ENCODE peak calls at places on chromosomes 6 and 20, in five cellular contexts. C is HCT116, X is GM12878, R is GM23248, V is PC-3. S is an unnamed sample. For H3K4me1, the result is how much of the 10 kb centered on the place peaks cover.

GRCh38 chr20:46031701-46032254 is 2.8 kb downstream of the SLC12A5 start:
- DNase-seq in C (no peak), X (no peak), V (peak), R (peak), S (no peak)

GRCh38 chr20:51758978-51759544 is 9.1 kb downstream of the ATP9A start:
- DNase-seq in V (no peak), X (no peak), R (peak), C (no peak), S (no peak)

GRCh38 chr6:14126250-14126649 is 8.7 kb downstream of the CD83 start:
- DNase-seq in V (no peak), X (no peak), C (no peak), R (peak), S (no peak)

GRCh38 chr6:62746161-62746560 is 460.1 kb upstream of the KHDRBS2 start:
- DNase-seq in V (no peak), C (no peak), R (no peak), X (no peak), S (no peak)

GRCh38 chr20:45436732-45437485 is 21.0 kb downstream of the PIGT start:
- DNase-seq in R (peak), V (peak), C (peak), X (no peak), S (peak)

GRCh38 chr20:12207875-12208274 is 290.2 kb downstream of the BTBD3 start:
- DNase-seq in R (peak), X (no peak), V (peak), C (peak), S (peak)

GRCh38 chr6:157774153-157775135 is 48.6 kb upstream of the SNX9 start:
- DNase-seq in C (no peak), R (no peak), X (no peak), V (peak), S (no peak)

GRCh38 chr6:159075506-159076100 is 30.8 kb upstream of the TAGAP start:
- DNase-seq in R (no peak), C (no peak), X (no peak), V (no peak), S (peak)

GRCh38 chr20:46554850-46555249 is 4.4 kb upstream of the OCSTAMP start:
- DNase-seq in C (no peak), X (no peak), R (no peak), V (no peak), S (no peak)

GRCh38 chr20:36967636-36968035 is 16.1 kb upstream of the SAMHD1 start:
- DNase-seq in C (no peak), X (no peak), R (no peak), V (no peak), S (peak)

GRCh38 chr20:3654326-3655031 is 8.7 kb downstream of the GFRA4 start:
- DNase-seq in X (no peak), V (no peak), C (no peak), R (no peak), S (no peak)

GRCh38 chr6:26268659-26269402 is 96.2 kb upstream of the BTN3A2 start:
- DNase-seq in C (no peak), X (no peak), V (peak), R (peak), S (peak)

GRCh38 chr6:16688984-16689636 is 72.2 kb downstream of the ATXN1 start:
- DNase-seq in C (no peak), V (peak), X (no peak), R (peak), S (no peak)

GRCh38 chr6:65760285-65760684 is 53.3 kb upstream of the EYS start:
- DNase-seq in R (peak), V (peak), C (no peak), X (no peak), S (no peak)

GRCh38 chr6:37710616-37711015 is 12.9 kb upstream of the MDGA1 start:
- DNase-seq in R (no peak), C (no peak), X (no peak), V (no peak), S (no peak)

GRCh38 chr20:63061701-63062100 is 54.9 kb upstream of the BHLHE23 start:
- DNase-seq in R (no peak), V (no peak), C (no peak), X (no peak), S (no peak)

GRCh38 chr6:42911171-42912021 is 4.5 kb upstream of the PTCRA start:
- DNase-seq in X (no peak), R (peak), V (no peak), C (no peak), S (no peak)

GRCh38 chr20:2984956-2985661 is 58.3 kb upstream of the GNRH2 start:
- DNase-seq in X (no peak), C (no peak), V (peak), R (peak), S (no peak)

GRCh38 chr20:62944746-62945145 is 6.8 kb downstream of the GID8 start:
- DNase-seq in X (no peak), C (no peak), R (no peak), V (no peak), S (no peak)

GRCh38 chr6:6803180-6803978 is 214.9 kb downstream of the LY86 start:
- DNase-seq in V (peak), X (no peak), R (no peak), C (peak), S (no peak)

GRCh38 chr6:36759177-36759757 is 61.6 kb downstream of the RAB44 start:
- DNase-seq in X (no peak), C (peak), V (peak), R (peak), S (peak)

GRCh38 chr6:139016337-139017213 is 12.0 kb upstream of the ABRACL start:
- DNase-seq in V (no peak), X (no peak), R (no peak), C (no peak), S (no peak)

GRCh38 chr6:34516391-34517324 is 39.5 kb downstream of the SPDEF start:
- DNase-seq in X (no peak), V (no peak), C (no peak), R (no peak), S (no peak)

GRCh38 chr20:49349678-49350077 is 71.8 kb upstream of the ZNFX1 start:
- DNase-seq in R (peak), V (no peak), C (no peak), X (no peak), S (no peak)

GRCh38 chr6:50862172-50862571 is 43.5 kb downstream of the TFAP2B start:
- DNase-seq in R (no peak), V (no peak), X (no peak), C (no peak), S (no peak)

GRCh38 chr20:40493071-40493470 is 196.0 kb downstream of the MAFB start:
- DNase-seq in V (no peak), R (peak), C (no peak), X (no peak), S (no peak)

GRCh38 chr6:170253226-170253909 is 37.5 kb downstream of the DLL1 start:
- DNase-seq in X (no peak), R (no peak), V (no peak), C (no peak), S (no peak)

GRCh38 chr20:46584508-46584907 is 34.1 kb upstream of the OCSTAMP start:
- DNase-seq in C (no peak), X (no peak), V (no peak), R (no peak), S (no peak)

GRCh38 chr20:77231-77630 is 10.2 kb upstream of the DEFB125 start:
- DNase-seq in C (no peak), R (no peak), X (no peak), V (no peak), S (no peak)

GRCh38 chr6:152313542-152314482 is 323.4 kb downstream of the SYNE1 start:
- DNase-seq in X (no peak), C (no peak), R (peak), V (no peak), S (no peak)

GRCh38 chr20:432208-432607 is 24.1 kb downstream of the RBCK1 start:
- DNase-seq in R (no peak), C (no peak), V (no peak), X (no peak), S (no peak)

GRCh38 chr20:63196756-63197470 is 19.0 kb downstream of the YTHDF1 start:
- DNase-seq in R (no peak), X (no peak), C (no peak), V (no peak), S (no peak)

GRCh38 chr20:1943267-1944002 is 48.2 kb downstream of the SIRPA start:
- DNase-seq in R (peak), X (no peak), V (peak), C (no peak), S (no peak)

GRCh38 chr20:32510601-32511357 is 74.4 kb downstream of the NOL4L start:
- DNase-seq in C (no peak), R (no peak), V (no peak), X (no peak), S (peak)

GRCh38 chr20:14142171-14142570 is 146.9 kb downstream of the MACROD2 start:
- DNase-seq in C (peak), V (peak), R (peak), X (peak), S (peak)

GRCh38 chr6:15763827-15764226 is 101.0 kb upstream of the DTNBP1 start:
- DNase-seq in X (no peak), C (peak), R (peak), V (peak), S (no peak)

GRCh38 chr6:148624025-148624424 is 122.8 kb upstream of the UST start:
- DNase-seq in X (no peak), C (no peak), V (no peak), R (peak), S (no peak)

GRCh38 chr6:67501738-67502137 is 1133.3 kb upstream of the ADGRB3 start:
- DNase-seq in V (no peak), X (no peak), R (no peak), C (no peak), S (no peak)

GRCh38 chr20:13661070-13661687 is 22.4 kb upstream of the TASP1 start:
- DNase-seq in V (no peak), C (no peak), X (no peak), R (no peak), S (no peak)

DNA sequence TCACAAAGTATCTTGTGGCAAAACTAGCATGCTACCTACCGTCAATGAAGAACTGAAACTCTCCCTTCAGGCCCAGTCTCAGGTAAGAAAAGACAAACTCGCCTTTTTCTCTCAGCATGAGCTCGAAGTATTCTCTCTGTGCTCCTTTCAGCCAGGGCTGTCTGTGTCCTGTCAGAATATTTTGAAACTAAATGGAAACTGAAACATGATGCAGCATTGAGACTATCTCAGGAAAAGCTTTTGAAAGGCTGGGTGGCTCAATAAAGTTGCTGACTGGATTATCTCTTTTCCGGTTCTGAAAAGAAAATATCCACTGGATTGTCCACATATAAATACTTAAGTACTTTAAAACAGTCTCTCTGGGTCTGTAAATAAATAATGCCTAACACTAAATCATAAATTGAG is 718 bp downstream of the CALHM5 start:
- DNase-seq in C (no peak), X (no peak), V (no peak), R (peak), S (no peak)
- H2AFZ ChIP-seq in C (peak), X (peak), V (peak), R (peak), S (no peak)

DNA sequence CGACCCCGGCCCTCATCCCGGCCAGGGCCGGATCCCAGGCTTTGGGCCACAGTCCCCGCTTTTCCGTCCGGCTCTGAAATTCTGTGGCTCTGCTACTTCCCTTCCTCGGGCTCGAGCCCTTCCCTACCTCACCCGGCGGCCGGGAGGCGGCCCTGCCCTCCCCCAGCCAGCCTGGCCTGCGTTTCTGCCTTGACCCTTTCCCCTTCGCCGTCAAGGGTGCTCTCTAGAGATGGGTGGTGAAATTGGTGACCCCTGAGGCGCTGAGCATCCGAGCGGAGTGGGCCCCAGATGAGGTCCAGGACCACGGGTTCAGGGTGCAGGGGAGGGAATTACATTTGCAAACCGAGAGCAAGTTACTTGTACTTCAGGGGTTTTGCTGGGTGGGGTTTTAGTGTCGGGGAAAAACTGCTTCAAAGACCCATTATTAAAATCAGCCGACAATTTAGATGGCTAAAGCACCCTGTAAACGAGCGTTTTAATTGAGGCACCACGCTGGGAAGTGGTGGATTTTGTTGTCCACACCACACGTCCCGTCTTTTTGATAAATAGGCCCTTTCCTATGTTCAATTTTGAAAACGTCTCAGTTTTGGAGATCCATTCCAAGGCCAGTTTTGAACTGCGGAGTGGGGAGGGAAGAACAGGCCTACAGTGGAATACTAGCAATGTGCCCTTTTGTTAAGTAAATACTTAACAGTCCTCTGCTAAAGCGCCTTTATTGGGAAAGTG is 9.9 kb downstream of the TFAP2A start:
- DNase-seq in R (no peak), X (no peak), V (peak), C (no peak), S (no peak)
- TF ChIP-seq EZH2 in R (no peak), X (no peak), V (no peak), C (no peak), S (no peak)

GRCh38 chr6:47485083-47485482 is 7.5 kb downstream of the CD2AP start:
- DNase-seq in X (no peak), V (no peak), C (no peak), R (no peak), S (no peak)
- H3K4me1 ChIP-seq in X (under half), V (under half), C (under half), R (under half), S (under half)

DNA sequence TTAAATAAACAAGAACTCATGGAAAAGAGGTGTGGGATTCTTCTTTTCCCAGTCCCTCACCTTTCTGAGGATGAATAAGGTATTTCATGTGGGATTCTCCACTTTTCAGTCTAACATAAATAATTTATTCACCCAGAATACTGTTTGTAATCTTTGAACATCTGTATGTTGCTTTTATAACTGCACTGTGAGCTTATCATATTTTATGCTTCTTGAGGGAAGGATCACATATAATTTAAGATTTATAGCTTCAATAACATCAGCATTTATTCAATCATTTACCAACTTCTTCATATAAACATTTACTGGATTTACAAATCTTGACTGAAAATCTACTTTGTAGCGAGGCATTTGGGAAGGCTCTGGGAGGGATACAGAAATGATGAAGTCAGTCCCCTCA is 154.2 kb upstream of the KCNK16 start:
- DNase-seq in X (no peak), C (no peak), V (no peak), R (no peak), S (no peak)
- H2AFZ ChIP-seq in X (no peak), C (no peak), V (no peak), R (no peak), S (no peak)

GRCh38 chr6:47033029-47033796 is 8.9 kb downstream of the ADGRF1 start:
- DNase-seq in C (no peak), V (no peak), X (no peak), R (no peak), S (no peak)
- TF ChIP-seq EZH2 in C (no peak), V (no peak), X (no peak), R (no peak), S (no peak)

DNA sequence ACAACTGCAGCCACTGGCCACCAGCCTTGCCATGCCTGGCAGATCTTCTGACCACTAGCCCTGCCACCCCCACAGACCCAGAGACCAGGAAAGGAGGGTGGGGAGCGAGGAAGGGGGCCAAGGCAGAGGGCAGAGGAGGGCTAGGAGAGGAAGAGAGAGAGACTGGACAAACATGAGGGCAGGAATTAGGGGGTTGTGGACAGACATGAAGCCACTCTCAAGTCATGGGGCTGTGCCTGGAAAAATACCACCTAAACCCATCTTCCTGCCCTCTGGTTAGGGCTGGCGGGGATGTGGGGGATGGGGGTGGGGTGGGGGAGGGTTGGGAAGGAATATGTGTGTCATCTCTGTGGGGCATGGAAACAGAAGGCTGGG is 1.4 kb upstream of the SLC29A1 start:
- DNase-seq in V (no peak), C (no peak), R (no peak), X (no peak), S (no peak)
- H3K4me1 ChIP-seq in V (under half), C (half or more), R (under half), X (under half), S (under half)

GRCh38 chr6:168272379-168273011 is 47.1 kb downstream of the DACT2 start:
- DNase-seq in C (no peak), R (no peak), X (no peak), V (no peak), S (no peak)
- H2AFZ ChIP-seq in C (no peak), R (no peak), X (no peak), V (no peak), S (no peak)

DNA sequence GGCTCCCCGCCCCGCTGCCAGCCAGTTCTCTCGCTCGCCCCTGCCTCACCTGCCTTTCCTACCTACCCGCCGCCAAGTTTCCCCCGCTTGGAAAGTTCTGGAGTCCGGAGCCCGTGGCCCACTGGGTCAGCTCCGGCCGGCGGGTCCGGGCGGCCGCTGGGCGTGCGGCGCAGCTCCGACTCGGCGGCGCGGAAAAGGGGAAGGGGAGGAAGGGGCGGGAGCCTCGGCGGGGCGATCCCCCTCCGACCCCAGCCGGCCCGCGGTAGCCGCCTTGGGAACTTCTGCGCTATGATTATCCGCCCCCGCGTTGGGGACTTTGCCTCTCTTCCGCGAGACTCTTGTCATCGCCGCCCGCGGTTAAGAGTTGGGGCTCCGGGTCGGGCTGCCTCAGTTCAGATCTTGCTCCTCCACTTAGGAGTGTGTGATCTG is 31.0 kb downstream of the SF3B5 start:
- DNase-seq in X (no peak), R (peak), V (no peak), C (no peak), S (no peak)
- TF ChIP-seq EZH2 in X (no peak), R (no peak), V (no peak), C (no peak), S (no peak)